ENCODE peak calls at places on chromosomes 7 and 10, in seven cellular contexts. G is A549, H is Caco-2, Z is D721Med, Q is H9, B is WTC11, C is glutamatergic neuron. P is an unnamed sample.

GRCh38 chr7:150994838-150995510 is 4.2 kb downstream of the NOS3 start:
- DNase-seq in G (no peak), H (no peak), Z (no peak), Q (no peak), B (no peak), C (peak), P (no peak)

GRCh38 chr7:3087243-3087642 is 43.6 kb upstream of the CARD11 start:
- DNase-seq in G (no peak), H (no peak), Z (no peak), Q (no peak), B (no peak), C (no peak), P (no peak)

GRCh38 chr10:628386-629045 is 61.0 kb downstream of the DIP2C start:
- DNase-seq in G (no peak), H (no peak), Z (no peak), Q (no peak), B (no peak), C (peak), P (no peak)

GRCh38 chr7:105532709-105533460 is 884 bp downstream of the RINT1 start:
- DNase-seq in G (no peak), H (no peak), Z (no peak), Q (no peak), B (no peak), C (no peak), P (no peak)

GRCh38 chr7:2853147-2853546 is 9.0 kb upstream of the GNA12 start:
- DNase-seq in G (no peak), H (no peak), Z (no peak), Q (no peak), B (no peak), C (no peak), P (no peak)

GRCh38 chr7:5689118-5689517 is 92.3 kb downstream of the RNF216 start:
- DNase-seq in G (no peak), H (no peak), Z (no peak), Q (no peak), B (no peak), C (no peak), P (no peak)

GRCh38 chr7:27187702-27188665 is 3.0 kb upstream of the HOXA11 start:
- DNase-seq in G (no peak), H (no peak), Z (no peak), Q (peak), B (no peak), C (peak), P (peak)

GRCh38 chr10:85979598-85979997 is 387.0 kb downstream of the GRID1 start:
- DNase-seq in G (no peak), H (no peak), Z (no peak), Q (no peak), B (no peak), C (no peak), P (no peak)

GRCh38 chr7:159065151-159065550 is 79.5 kb downstream of the VIPR2 start:
- DNase-seq in G (no peak), H (no peak), Z (no peak), Q (no peak), B (no peak), C (no peak), P (no peak)

GRCh38 chr7:149883452-149883861 is 9.7 kb downstream of the ATP6V0E2 start:
- DNase-seq in G (peak), H (peak), Z (no peak), Q (peak), B (peak), C (peak), P (no peak)

GRCh38 chr7:149884016-149884415 is 10.2 kb downstream of the ATP6V0E2 start:
- DNase-seq in G (no peak), H (no peak), Z (no peak), Q (peak), B (no peak), C (no peak), P (no peak)

GRCh38 chr7:149882264-149883048 is 8.7 kb downstream of the ATP6V0E2 start:
- DNase-seq in G (no peak), H (no peak), Z (no peak), Q (peak), B (no peak), C (no peak), P (no peak)

GRCh38 chr7:149881328-149882263 is 7.8 kb downstream of the ATP6V0E2 start:
- DNase-seq in G (no peak), H (peak), Z (no peak), Q (peak), B (no peak), C (no peak), P (no peak)

DNA sequence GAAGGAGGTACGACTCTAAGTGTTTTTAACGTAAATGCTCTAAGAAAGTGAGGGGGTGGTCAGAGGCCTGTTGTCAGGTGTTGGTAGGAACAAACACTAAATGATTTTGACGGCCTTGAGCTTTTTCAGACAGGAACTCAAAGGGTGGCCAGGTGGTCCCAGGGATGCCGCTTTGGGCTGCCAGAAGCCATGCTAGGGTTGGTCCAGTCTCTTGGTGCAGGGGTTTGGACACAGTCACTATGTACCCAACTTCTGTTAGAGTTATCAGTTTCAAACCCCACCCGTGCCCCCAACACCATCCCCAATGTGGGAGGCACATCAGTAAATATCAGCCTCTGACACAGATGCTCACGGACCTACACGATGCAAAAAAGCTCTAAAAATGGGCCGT is 9.3 kb downstream of the ATP6V0E2 start:
- DNase-seq in G (no peak), H (no peak), Z (no peak), Q (no peak), B (no peak), C (no peak), P (no peak)
- TF ChIP-seq CTCF in G (no peak), H (no peak), Z (no peak), Q (no peak), B (no peak), C (no peak), P (no peak)

GRCh38 chr10:131310054-131310903 is 1.2 kb downstream of the TCERG1L start:
- DNase-seq in G (no peak), H (no peak), Z (no peak), Q (peak), B (no peak), C (no peak), P (no peak)
- TF ChIP-seq CTCF in G (no peak), H (no peak), Z (no peak), Q (peak), B (no peak), C (peak), P (no peak)

DNA sequence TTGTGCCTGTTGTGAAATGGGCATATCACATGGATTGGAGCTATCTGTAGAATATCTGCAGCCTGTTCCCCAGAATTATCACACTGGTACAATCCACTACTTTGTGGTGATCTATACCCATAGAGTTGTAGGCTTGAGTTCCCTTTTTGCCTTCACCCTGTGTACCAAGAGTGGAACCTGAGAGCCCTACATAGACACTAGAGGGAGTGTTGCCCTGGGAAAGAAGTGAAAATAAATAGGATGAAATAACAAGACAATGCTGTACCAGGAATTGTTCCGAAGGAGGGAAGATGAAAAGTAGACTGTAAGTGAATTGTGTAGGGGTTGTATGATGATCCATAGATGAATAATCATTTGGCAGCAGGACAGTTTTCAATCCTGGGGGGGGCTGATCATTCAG is 9.0 kb downstream of the SORCS3 start:
- DNase-seq in G (no peak), H (no peak), Z (no peak), Q (no peak), B (no peak), C (no peak), P (no peak)
- TF ChIP-seq CTCF in G (no peak), H (peak), Z (peak), Q (peak), B (no peak), C (no peak), P (no peak)

DNA sequence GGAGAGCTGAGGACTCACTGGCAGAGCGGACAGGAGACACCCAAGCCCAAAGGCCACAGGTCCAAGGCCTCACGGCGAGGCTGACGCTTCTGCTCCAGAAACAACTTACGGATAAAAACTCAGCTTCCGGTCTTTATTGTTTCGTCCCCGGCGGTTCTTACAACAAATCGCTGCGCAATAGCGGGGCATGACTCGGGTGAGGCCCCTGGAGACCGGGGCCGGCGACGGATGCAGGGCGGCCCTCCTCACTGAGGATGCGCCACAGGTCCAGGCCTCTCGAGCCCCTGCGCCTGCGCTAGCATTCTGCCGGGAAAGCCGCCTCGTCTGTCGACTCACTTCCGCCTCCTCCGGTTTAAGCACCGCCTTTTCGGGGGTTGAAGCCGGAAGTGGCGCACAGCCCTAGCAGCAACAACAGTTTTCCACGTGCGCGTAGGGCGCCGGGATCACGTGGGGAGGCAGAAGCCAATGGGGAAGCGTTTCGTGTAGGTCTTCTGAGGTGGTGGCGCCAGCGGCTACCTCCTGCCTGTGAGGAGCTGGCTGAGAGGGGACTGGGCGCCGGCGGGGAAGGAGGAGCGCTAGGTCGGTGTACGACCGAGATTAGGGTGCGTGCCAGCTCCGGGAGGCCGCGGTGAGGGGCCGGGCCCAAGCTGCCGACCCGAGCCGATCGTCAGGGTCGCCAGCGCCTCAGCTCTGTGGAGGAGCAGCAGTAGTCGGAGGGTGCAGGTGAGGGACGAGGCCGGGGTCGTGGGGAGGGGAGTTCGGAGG is at the start of the genes DNAJB9 and THAP5:
- DNase-seq in G (peak), H (peak), Z (peak), Q (peak), B (peak), C (peak), P (peak)
- TF ChIP-seq CTCF in G (no peak), H (no peak), Z (no peak), Q (no peak), B (no peak), C (no peak), P (no peak)

GRCh38 chr7:83934118-83934734 is 260.4 kb downstream of the SEMA3A start:
- DNase-seq in G (no peak), H (no peak), Z (no peak), Q (no peak), B (no peak), C (no peak), P (no peak)
- TF ChIP-seq CTCF in G (peak), H (no peak), Z (peak), Q (peak), B (no peak), C (peak), P (no peak)

DNA sequence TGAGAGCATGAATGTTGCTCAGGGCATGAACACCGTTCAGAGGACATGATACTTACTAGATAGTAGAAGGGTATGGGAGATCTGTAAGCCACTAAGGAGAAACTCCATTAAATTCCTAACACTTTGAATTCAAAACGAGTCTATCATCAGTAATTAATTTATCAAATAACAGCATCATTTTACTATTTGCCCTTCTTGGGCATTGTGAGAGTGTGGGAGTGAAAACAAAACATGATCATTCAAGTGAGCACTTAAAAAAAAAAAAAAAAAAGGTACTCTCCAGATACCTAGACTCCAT is 20.5 kb upstream of the ASB15 start:
- DNase-seq in G (no peak), H (no peak), Z (no peak), Q (no peak), B (no peak), C (no peak), P (no peak)
- TF ChIP-seq CTCF in G (peak), H (no peak), Z (no peak), Q (no peak), B (no peak), C (no peak), P (no peak)

GRCh38 chr7:35802102-35802466 is 1.2 kb downstream of the SEPTIN7 start:
- DNase-seq in G (no peak), H (no peak), Z (no peak), Q (no peak), B (no peak), C (no peak), P (no peak)
- TF ChIP-seq CTCF in G (no peak), H (no peak), Z (no peak), Q (no peak), B (no peak), C (peak), P (no peak)